ENCODE peak calls at places on chromosomes 7 and 10, in eight cellular contexts. One of them, this sample, is unnamed.

GRCh38 chr10:74821501-74821900 is 4.9 kb upstream of the KAT6B start:
- DNase-seq in adrenal gland: peak
- DNase-seq in IMR-90: no peak
- DNase-seq in GM12865: no peak
- DNase-seq in CD8-positive, alpha-beta T cell: no peak
- DNase-seq in breast epithelium: no peak
- DNase-seq in cardiac fibroblast: no peak
- DNase-seq in GM06990: no peak
- DNase-seq in this sample: no peak

GRCh38 chr10:33309410-33309809 is 25.1 kb downstream of the NRP1 start:
- DNase-seq in adrenal gland: no peak
- DNase-seq in IMR-90: no peak
- DNase-seq in GM12865: no peak
- DNase-seq in CD8-positive, alpha-beta T cell: no peak
- DNase-seq in breast epithelium: no peak
- DNase-seq in cardiac fibroblast: no peak
- DNase-seq in GM06990: no peak
- DNase-seq in this sample: no peak

GRCh38 chr10:99730026-99730425 is 1.9 kb downstream of the COX15 start:
- DNase-seq in adrenal gland: no peak
- DNase-seq in IMR-90: peak
- DNase-seq in GM12865: no peak
- DNase-seq in CD8-positive, alpha-beta T cell: no peak
- DNase-seq in breast epithelium: no peak
- DNase-seq in cardiac fibroblast: peak
- DNase-seq in GM06990: no peak
- DNase-seq in this sample: no peak

GRCh38 chr10:30671011-30671616 is 41.6 kb upstream of the LYZL2 start:
- DNase-seq in adrenal gland: peak
- DNase-seq in IMR-90: peak
- DNase-seq in GM12865: peak
- DNase-seq in CD8-positive, alpha-beta T cell: peak
- DNase-seq in breast epithelium: no peak
- DNase-seq in cardiac fibroblast: peak
- DNase-seq in GM06990: peak
- DNase-seq in this sample: no peak

GRCh38 chr10:131006458-131007256 is 304.9 kb downstream of the TCERG1L start:
- DNase-seq in adrenal gland: no peak
- DNase-seq in IMR-90: no peak
- DNase-seq in GM12865: no peak
- DNase-seq in CD8-positive, alpha-beta T cell: no peak
- DNase-seq in breast epithelium: no peak
- DNase-seq in cardiac fibroblast: no peak
- DNase-seq in GM06990: no peak
- DNase-seq in this sample: no peak

GRCh38 chr7:132087421-132087820 is 488.8 kb downstream of the PLXNA4 start:
- DNase-seq in adrenal gland: no peak
- DNase-seq in IMR-90: no peak
- DNase-seq in GM12865: no peak
- DNase-seq in CD8-positive, alpha-beta T cell: no peak
- DNase-seq in breast epithelium: no peak
- DNase-seq in cardiac fibroblast: no peak
- DNase-seq in GM06990: no peak
- DNase-seq in this sample: no peak

GRCh38 chr10:24463683-24464426 is 254.9 kb downstream of the KIAA1217 start:
- DNase-seq in adrenal gland: peak
- DNase-seq in IMR-90: peak
- DNase-seq in GM12865: peak
- DNase-seq in CD8-positive, alpha-beta T cell: no peak
- DNase-seq in breast epithelium: peak
- DNase-seq in cardiac fibroblast: peak
- DNase-seq in GM06990: peak
- DNase-seq in this sample: no peak

GRCh38 chr7:158445421-158446175 is 142.0 kb downstream of the PTPRN2 start:
- DNase-seq in adrenal gland: no peak
- DNase-seq in IMR-90: no peak
- DNase-seq in GM12865: no peak
- DNase-seq in CD8-positive, alpha-beta T cell: no peak
- DNase-seq in breast epithelium: no peak
- DNase-seq in cardiac fibroblast: no peak
- DNase-seq in GM06990: no peak
- DNase-seq in this sample: no peak

GRCh38 chr10:86117051-86117450 is 249.5 kb downstream of the GRID1 start:
- DNase-seq in adrenal gland: no peak
- DNase-seq in IMR-90: no peak
- DNase-seq in GM12865: no peak
- DNase-seq in CD8-positive, alpha-beta T cell: no peak
- DNase-seq in breast epithelium: no peak
- DNase-seq in cardiac fibroblast: no peak
- DNase-seq in GM06990: no peak
- DNase-seq in this sample: no peak

GRCh38 chr10:118543714-118544400 is 51.6 kb downstream of the PRLHR start:
- DNase-seq in adrenal gland: peak
- DNase-seq in IMR-90: peak
- DNase-seq in GM12865: peak
- DNase-seq in CD8-positive, alpha-beta T cell: peak
- DNase-seq in breast epithelium: no peak
- DNase-seq in cardiac fibroblast: peak
- DNase-seq in GM06990: peak
- DNase-seq in this sample: no peak

GRCh38 chr10:118542789-118543188 is 52.7 kb downstream of the PRLHR start:
- DNase-seq in adrenal gland: no peak
- DNase-seq in IMR-90: no peak
- DNase-seq in GM12865: no peak
- DNase-seq in CD8-positive, alpha-beta T cell: no peak
- DNase-seq in breast epithelium: no peak
- DNase-seq in cardiac fibroblast: no peak
- DNase-seq in GM06990: no peak
- DNase-seq in this sample: no peak

GRCh38 chr10:118546479-118546878 is 49.0 kb downstream of the PRLHR start:
- DNase-seq in adrenal gland: no peak
- DNase-seq in IMR-90: no peak
- DNase-seq in GM12865: no peak
- DNase-seq in CD8-positive, alpha-beta T cell: no peak
- DNase-seq in breast epithelium: no peak
- DNase-seq in cardiac fibroblast: no peak
- DNase-seq in GM06990: no peak
- DNase-seq in this sample: no peak

GRCh38 chr10:118545381-118545780 is 50.1 kb downstream of the PRLHR start:
- DNase-seq in adrenal gland: no peak
- DNase-seq in IMR-90: no peak
- DNase-seq in GM12865: no peak
- DNase-seq in CD8-positive, alpha-beta T cell: no peak
- DNase-seq in breast epithelium: no peak
- DNase-seq in cardiac fibroblast: no peak
- DNase-seq in GM06990: no peak
- DNase-seq in this sample: no peak

DNA sequence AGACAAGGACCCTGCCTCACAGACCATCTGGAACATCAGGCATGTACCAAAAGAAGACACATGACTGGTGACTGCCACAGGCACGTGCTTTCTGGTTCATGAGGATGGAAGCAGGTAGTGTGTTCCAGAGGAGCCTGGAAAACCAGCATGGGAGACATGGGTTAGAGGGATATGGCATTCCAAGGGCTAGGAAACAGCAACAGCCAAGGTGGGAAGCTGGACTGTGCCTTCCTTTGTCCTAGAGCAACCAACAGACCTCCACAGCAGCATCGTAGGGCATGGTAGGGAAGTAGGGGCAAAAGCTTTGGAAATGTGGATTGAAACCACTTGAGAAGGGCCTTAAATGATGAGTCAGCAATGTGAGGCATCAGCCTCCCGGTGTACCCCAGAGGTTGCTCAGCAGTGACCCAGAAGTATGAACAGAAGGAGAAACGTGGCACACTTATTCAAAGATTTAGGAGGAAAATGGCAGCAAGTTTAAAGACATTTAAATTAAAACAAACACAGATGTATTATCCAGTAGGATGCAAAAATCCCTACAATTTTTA is 51.0 kb downstream of the PRLHR start:
- DNase-seq in adrenal gland: no peak
- DNase-seq in IMR-90: no peak
- DNase-seq in GM12865: no peak
- DNase-seq in CD8-positive, alpha-beta T cell: no peak
- DNase-seq in breast epithelium: no peak
- DNase-seq in cardiac fibroblast: no peak
- DNase-seq in GM06990: no peak
- DNase-seq in this sample: no peak
- TF ChIP-seq CTCF in adrenal gland: no peak
- TF ChIP-seq CTCF in IMR-90: no peak
- TF ChIP-seq CTCF in GM12865: no peak
- TF ChIP-seq CTCF in CD8-positive, alpha-beta T cell: no peak
- TF ChIP-seq CTCF in breast epithelium: no peak
- TF ChIP-seq CTCF in cardiac fibroblast: no peak
- TF ChIP-seq CTCF in GM06990: no peak
- TF ChIP-seq CTCF in this sample: no peak

GRCh38 chr7:2912684-2913439 is 68.8 kb upstream of the GNA12 start:
- DNase-seq in adrenal gland: no peak
- DNase-seq in IMR-90: no peak
- DNase-seq in GM12865: no peak
- DNase-seq in CD8-positive, alpha-beta T cell: no peak
- DNase-seq in breast epithelium: no peak
- DNase-seq in cardiac fibroblast: no peak
- DNase-seq in GM06990: no peak
- DNase-seq in this sample: no peak
- TF ChIP-seq CTCF in adrenal gland: no peak
- TF ChIP-seq CTCF in IMR-90: no peak
- TF ChIP-seq CTCF in GM12865: no peak
- TF ChIP-seq CTCF in CD8-positive, alpha-beta T cell: no peak
- TF ChIP-seq CTCF in breast epithelium: no peak
- TF ChIP-seq CTCF in cardiac fibroblast: no peak
- TF ChIP-seq CTCF in GM06990: no peak
- TF ChIP-seq CTCF in this sample: no peak

GRCh38 chr7:111392294-111392693 is 170.0 kb downstream of the IMMP2L start:
- DNase-seq in adrenal gland: no peak
- DNase-seq in IMR-90: no peak
- DNase-seq in GM12865: no peak
- DNase-seq in CD8-positive, alpha-beta T cell: no peak
- DNase-seq in breast epithelium: no peak
- DNase-seq in cardiac fibroblast: no peak
- DNase-seq in GM06990: no peak
- DNase-seq in this sample: no peak
- TF ChIP-seq CTCF in adrenal gland: no peak
- TF ChIP-seq CTCF in IMR-90: no peak
- TF ChIP-seq CTCF in GM12865: no peak
- TF ChIP-seq CTCF in CD8-positive, alpha-beta T cell: no peak
- TF ChIP-seq CTCF in breast epithelium: no peak
- TF ChIP-seq CTCF in cardiac fibroblast: no peak
- TF ChIP-seq CTCF in GM06990: no peak
- TF ChIP-seq CTCF in this sample: no peak

GRCh38 chr7:8785081-8785480 is 351.7 kb downstream of the NXPH1 start:
- DNase-seq in adrenal gland: no peak
- DNase-seq in IMR-90: no peak
- DNase-seq in GM12865: no peak
- DNase-seq in CD8-positive, alpha-beta T cell: no peak
- DNase-seq in breast epithelium: no peak
- DNase-seq in cardiac fibroblast: no peak
- DNase-seq in GM06990: no peak
- DNase-seq in this sample: no peak
- TF ChIP-seq CTCF in adrenal gland: no peak
- TF ChIP-seq CTCF in IMR-90: no peak
- TF ChIP-seq CTCF in GM12865: no peak
- TF ChIP-seq CTCF in CD8-positive, alpha-beta T cell: no peak
- TF ChIP-seq CTCF in breast epithelium: no peak
- TF ChIP-seq CTCF in cardiac fibroblast: no peak
- TF ChIP-seq CTCF in GM06990: no peak
- TF ChIP-seq CTCF in this sample: no peak

DNA sequence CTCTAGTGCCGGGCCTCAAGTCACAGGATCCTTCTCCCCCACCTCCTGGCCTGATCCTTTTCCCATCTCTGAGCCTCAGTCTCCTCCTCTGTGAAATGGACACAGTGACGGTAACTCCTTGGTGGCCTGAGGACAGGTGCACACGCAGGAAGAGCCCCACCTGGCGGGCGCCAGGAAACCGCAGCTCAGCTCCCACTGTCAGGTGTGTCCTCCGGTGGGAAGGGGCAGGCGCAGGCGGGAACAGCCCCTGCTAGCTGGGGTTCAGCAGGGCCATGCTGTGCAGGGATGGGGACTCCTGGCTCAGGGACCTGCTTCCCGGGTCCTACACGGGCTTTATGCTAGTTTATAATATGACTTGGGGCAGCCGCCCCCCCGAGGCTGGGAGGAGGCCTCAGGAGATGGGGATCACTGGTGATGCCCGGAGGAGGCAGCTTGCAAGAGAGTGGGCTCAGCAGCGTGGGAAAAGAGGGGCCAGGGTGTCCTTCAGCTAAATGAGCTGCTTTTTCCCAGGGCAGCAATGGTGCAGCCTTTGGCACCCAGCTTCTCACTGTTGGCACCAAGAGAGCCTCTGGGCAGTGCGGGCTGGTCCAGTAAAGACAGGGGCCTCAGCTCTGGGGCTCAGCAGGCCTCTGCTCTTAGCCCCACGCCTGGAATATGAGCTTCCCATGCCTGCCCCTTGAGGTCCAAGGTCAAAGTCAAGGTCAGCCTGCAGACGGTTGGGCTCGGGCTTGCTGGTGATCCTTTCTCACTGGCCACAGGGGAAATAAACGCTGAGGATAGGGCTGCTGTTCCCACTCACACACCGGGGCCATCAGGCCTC is 68.0 kb upstream of the FAM20C start:
- DNase-seq in adrenal gland: no peak
- DNase-seq in IMR-90: no peak
- DNase-seq in GM12865: no peak
- DNase-seq in CD8-positive, alpha-beta T cell: no peak
- DNase-seq in breast epithelium: no peak
- DNase-seq in cardiac fibroblast: no peak
- DNase-seq in GM06990: no peak
- DNase-seq in this sample: no peak
- TF ChIP-seq CTCF in adrenal gland: no peak
- TF ChIP-seq CTCF in IMR-90: no peak
- TF ChIP-seq CTCF in GM12865: peak
- TF ChIP-seq CTCF in CD8-positive, alpha-beta T cell: no peak
- TF ChIP-seq CTCF in breast epithelium: no peak
- TF ChIP-seq CTCF in cardiac fibroblast: no peak
- TF ChIP-seq CTCF in GM06990: peak
- TF ChIP-seq CTCF in this sample: no peak

DNA sequence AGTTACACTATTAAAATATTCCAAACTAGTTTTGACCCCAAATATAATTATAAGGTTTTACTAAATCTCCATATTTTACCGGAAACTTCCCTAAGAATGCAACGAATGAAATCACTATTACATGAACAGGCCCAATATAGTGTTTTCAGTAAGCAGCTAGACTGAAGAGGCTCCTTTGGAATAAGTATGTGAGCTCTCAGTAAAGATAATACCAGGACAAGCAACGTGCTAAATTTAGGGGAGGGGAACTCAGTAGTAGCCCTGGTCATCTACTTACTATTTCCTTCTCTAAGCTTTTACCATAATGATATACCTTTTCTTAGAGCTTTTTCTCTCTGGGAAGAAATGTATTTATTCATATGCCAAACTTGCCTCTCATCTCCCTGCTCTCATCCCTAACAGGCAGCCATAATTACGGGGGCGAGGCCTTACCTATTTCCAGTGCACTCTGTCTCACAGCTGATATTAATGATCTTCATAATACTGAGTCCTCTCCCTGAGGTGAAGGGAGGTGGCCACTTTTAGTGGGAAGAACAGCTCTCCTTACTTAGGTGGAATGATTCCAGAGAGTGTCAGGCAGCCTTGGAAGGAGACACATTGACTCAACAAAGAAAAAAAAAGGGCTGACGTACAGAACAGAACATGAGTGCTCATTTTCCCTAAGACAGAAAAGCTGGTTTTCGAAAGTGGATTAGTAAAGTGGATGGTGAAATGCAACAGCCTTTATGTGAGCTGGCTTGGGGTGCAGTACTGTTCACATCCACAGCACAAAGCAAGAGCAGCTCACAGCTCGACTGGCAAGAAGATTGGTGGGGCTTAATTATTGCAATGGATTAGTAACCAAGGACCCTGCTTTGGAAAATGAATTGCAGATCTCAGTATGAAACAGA is 165.4 kb downstream of the GLI3 start:
- DNase-seq in adrenal gland: peak
- DNase-seq in IMR-90: peak
- DNase-seq in GM12865: no peak
- DNase-seq in CD8-positive, alpha-beta T cell: no peak
- DNase-seq in breast epithelium: no peak
- DNase-seq in cardiac fibroblast: peak
- DNase-seq in GM06990: no peak
- DNase-seq in this sample: no peak
- TF ChIP-seq CTCF in adrenal gland: peak
- TF ChIP-seq CTCF in IMR-90: no peak
- TF ChIP-seq CTCF in GM12865: no peak
- TF ChIP-seq CTCF in CD8-positive, alpha-beta T cell: no peak
- TF ChIP-seq CTCF in breast epithelium: peak
- TF ChIP-seq CTCF in cardiac fibroblast: peak
- TF ChIP-seq CTCF in GM06990: no peak
- TF ChIP-seq CTCF in this sample: peak

This sample was measured in omental fat pad.